ENCODE peak calls at places on chromosomes 13 and 19, in four cellular contexts. W is ascending aorta, Q is A549, L is prostate gland. D is an unnamed sample.

GRCh38 chr19:8363803-8364771 is at the start of gene ANGPTL4:
- DNase-seq in Q (peak), W (no peak), L (peak), D (peak)

GRCh38 chr13:42039946-42040729 is 8.3 kb upstream of the DGKH start:
- DNase-seq in W (peak), Q (peak), L (peak), D (no peak)

GRCh38 chr13:72839831-72840426 is 58.0 kb downstream of the PIBF1 start:
- DNase-seq in L (peak), Q (peak), W (no peak), D (peak)

GRCh38 chr13:37313383-37313782 is 207.9 kb upstream of the CSNK1A1L start:
- DNase-seq in L (no peak), Q (no peak), W (no peak), D (peak)

GRCh38 chr13:36819811-36820140 is 754 bp downstream of the RFXAP start:
- DNase-seq in W (no peak), Q (peak), L (peak), D (no peak)

GRCh38 chr13:77489566-77490337 is 45.8 kb upstream of the SCEL start:
- DNase-seq in Q (no peak), W (no peak), L (no peak), D (no peak)

GRCh38 chr19:11375143-11375948 is 880 bp downstream of the SWSAP1 start:
- DNase-seq in Q (no peak), W (no peak), L (peak), D (no peak)

GRCh38 chr19:33473644-33474305 is 47.8 kb downstream of the PEPD start:
- DNase-seq in L (no peak), W (no peak), Q (no peak), D (no peak)

GRCh38 chr19:39032164-39032918 is at the start of gene FBXO27:
- DNase-seq in Q (peak), L (peak), W (no peak), D (no peak)

GRCh38 chr19:41930926-41931592 is 2.8 kb upstream of the ERFL start:
- DNase-seq in W (no peak), Q (no peak), L (no peak), D (no peak)

GRCh38 chr19:35157431-35157830 is 2.9 kb downstream of the FXYD5 start:
- DNase-seq in Q (no peak), L (no peak), W (no peak), D (no peak)

GRCh38 chr13:41565221-41565620 is 107.9 kb downstream of the RGCC start:
- DNase-seq in W (no peak), L (no peak), Q (no peak), D (no peak)

GRCh38 chr19:41821003-41821735 is 23.3 kb downstream of the LYPD4 start:
- DNase-seq in Q (peak), W (no peak), L (peak), D (no peak)

GRCh38 chr19:42032428-42032827 is 37.6 kb downstream of the GRIK5 start:
- DNase-seq in L (no peak), W (no peak), Q (no peak), D (no peak)

DNA sequence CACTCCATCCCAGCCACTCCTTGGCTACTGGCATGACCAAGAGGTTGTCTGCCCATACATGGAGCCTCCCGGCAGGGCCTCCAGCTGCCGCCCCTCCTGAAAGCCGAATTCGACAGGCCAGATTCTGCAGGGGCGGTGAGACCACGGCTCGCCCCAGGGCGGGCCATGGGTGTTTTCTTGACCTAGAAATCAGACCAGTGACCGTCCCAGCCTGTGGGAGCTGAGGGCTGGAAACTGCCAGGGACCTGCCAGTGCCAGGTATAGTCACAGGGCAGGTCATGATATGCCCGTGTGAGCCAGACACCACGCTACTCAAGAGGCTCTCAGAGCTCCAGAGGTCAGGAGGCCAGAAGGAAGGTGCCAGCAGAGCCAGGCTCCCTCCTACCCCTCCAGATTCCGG is 16.8 kb downstream of the DAPK3 start:
- DNase-seq in W (no peak), L (no peak), Q (no peak), D (no peak)
- H3K27ac ChIP-seq in W (no peak), L (no peak), Q (no peak), D (no peak)

GRCh38 chr19:47469719-47470118 is 2.0 kb downstream of the SLC8A2 start:
- DNase-seq in Q (no peak), W (no peak), L (no peak), D (no peak)
- H3K27ac ChIP-seq in Q (no peak), W (no peak), L (no peak), D (no peak)

GRCh38 chr13:51726446-51727185 is 77.3 kb downstream of the DHRS12 start:
- DNase-seq in W (no peak), Q (no peak), L (no peak), D (no peak)

GRCh38 chr13:51727634-51728274 is 76.2 kb downstream of the DHRS12 start:
- DNase-seq in L (no peak), W (no peak), Q (no peak), D (no peak)

GRCh38 chr13:51728972-51729371 is 75.0 kb downstream of the DHRS12 start:
- DNase-seq in Q (no peak), W (no peak), L (no peak), D (no peak)

GRCh38 chr13:51729853-51730553 is 74.0 kb downstream of the DHRS12 start:
- DNase-seq in Q (peak), L (no peak), W (peak), D (no peak)

GRCh38 chr13:51728275-51728673 is 75.7 kb downstream of the DHRS12 start:
- DNase-seq in L (no peak), Q (no peak), W (no peak), D (no peak)
- H3K27ac ChIP-seq in L (no peak), Q (peak), W (peak), D (peak)

DNA sequence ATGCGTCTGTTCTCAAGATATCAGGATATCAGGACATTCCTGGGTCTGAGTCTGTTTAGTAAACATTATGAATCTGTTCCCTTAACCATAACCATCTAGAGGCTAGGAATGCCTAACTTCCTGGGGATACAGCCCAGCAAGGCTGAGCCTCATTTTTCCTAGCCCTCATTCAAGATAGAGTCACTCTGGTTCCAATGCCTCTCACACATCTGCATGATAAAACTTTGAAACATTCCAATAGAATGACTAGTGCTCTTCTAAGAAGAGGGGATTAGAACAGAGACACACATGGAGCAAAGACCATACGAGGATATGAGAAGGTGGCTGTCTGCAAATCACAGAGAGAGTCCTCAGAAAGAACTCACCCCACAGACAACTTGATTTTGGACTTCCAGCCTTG is 20.6 kb upstream of the CABP5 start:
- DNase-seq in W (no peak), Q (no peak), L (no peak), D (no peak)
- H3K27ac ChIP-seq in W (no peak), Q (no peak), L (no peak), D (no peak)